ENCODE peak calls at places on chromosomes 16 and 17, in ten cellular contexts. One of them, this sample, is unnamed.

GRCh38 chr17:30236807-30237206 is 1.3 kb upstream of the SLC6A4 start:
- DNase-seq in GM23338: peak; percentile 70
- DNase-seq in mammary epithelial cell: peak; percentile 30
- DNase-seq in cardiac muscle cell: peak; percentile 86
- DNase-seq in heart right ventricle: peak; percentile 38
- DNase-seq in body of pancreas: peak; percentile 63
- DNase-seq in IMR-90: no peak
- DNase-seq in gastrocnemius medialis: no peak
- DNase-seq in prostate gland: peak; percentile 29
- DNase-seq in NT2/D1: no peak
- DNase-seq in this sample: no peak

GRCh38 chr17:12580640-12581039 is 85.0 kb upstream of the MYOCD start:
- DNase-seq in GM23338: no peak
- DNase-seq in mammary epithelial cell: no peak
- DNase-seq in cardiac muscle cell: peak; percentile 57
- DNase-seq in heart right ventricle: no peak
- DNase-seq in body of pancreas: no peak
- DNase-seq in IMR-90: peak; percentile 22
- DNase-seq in gastrocnemius medialis: no peak
- DNase-seq in prostate gland: no peak
- DNase-seq in NT2/D1: no peak
- DNase-seq in this sample: no peak

GRCh38 chr16:31105677-31106213 is 2.4 kb upstream of the BCKDK start:
- DNase-seq in GM23338: peak; percentile 85
- DNase-seq in mammary epithelial cell: peak; percentile 20
- DNase-seq in cardiac muscle cell: peak; percentile 81
- DNase-seq in heart right ventricle: peak; percentile 88
- DNase-seq in body of pancreas: peak; percentile 94
- DNase-seq in IMR-90: no peak
- DNase-seq in gastrocnemius medialis: peak; percentile 88
- DNase-seq in prostate gland: peak; percentile 56
- DNase-seq in NT2/D1: peak; percentile 60
- DNase-seq in this sample: no peak

GRCh38 chr17:45954914-45955313 is 44.1 kb upstream of the STH start:
- DNase-seq in GM23338: no peak
- DNase-seq in mammary epithelial cell: no peak
- DNase-seq in cardiac muscle cell: no peak
- DNase-seq in heart right ventricle: no peak
- DNase-seq in body of pancreas: no peak
- DNase-seq in IMR-90: no peak
- DNase-seq in gastrocnemius medialis: no peak
- DNase-seq in prostate gland: no peak
- DNase-seq in NT2/D1: no peak
- DNase-seq in this sample: no peak

GRCh38 chr16:2710711-2711231 is 9.3 kb downstream of the PRSS27 start:
- DNase-seq in GM23338: no peak
- DNase-seq in mammary epithelial cell: no peak
- DNase-seq in cardiac muscle cell: no peak
- DNase-seq in heart right ventricle: no peak
- DNase-seq in body of pancreas: no peak
- DNase-seq in IMR-90: no peak
- DNase-seq in gastrocnemius medialis: no peak
- DNase-seq in prostate gland: no peak
- DNase-seq in NT2/D1: no peak
- DNase-seq in this sample: no peak

GRCh38 chr17:15083225-15083624 is 181.9 kb downstream of the PMP22 start:
- DNase-seq in GM23338: no peak
- DNase-seq in mammary epithelial cell: no peak
- DNase-seq in cardiac muscle cell: no peak
- DNase-seq in heart right ventricle: no peak
- DNase-seq in body of pancreas: no peak
- DNase-seq in IMR-90: no peak
- DNase-seq in gastrocnemius medialis: no peak
- DNase-seq in prostate gland: no peak
- DNase-seq in NT2/D1: no peak
- DNase-seq in this sample: no peak

GRCh38 chr17:67435122-67435521 is 58.0 kb downstream of the PITPNC1 start:
- DNase-seq in GM23338: no peak
- DNase-seq in mammary epithelial cell: no peak
- DNase-seq in cardiac muscle cell: no peak
- DNase-seq in heart right ventricle: no peak
- DNase-seq in body of pancreas: peak; percentile 48
- DNase-seq in IMR-90: no peak
- DNase-seq in gastrocnemius medialis: no peak
- DNase-seq in prostate gland: no peak
- DNase-seq in NT2/D1: no peak
- DNase-seq in this sample: no peak

GRCh38 chr17:74305865-74306654 is 20.0 kb upstream of the KIF19 start:
- DNase-seq in GM23338: peak; percentile 60
- DNase-seq in mammary epithelial cell: no peak
- DNase-seq in cardiac muscle cell: no peak
- DNase-seq in heart right ventricle: no peak
- DNase-seq in body of pancreas: no peak
- DNase-seq in IMR-90: no peak
- DNase-seq in gastrocnemius medialis: no peak
- DNase-seq in prostate gland: no peak
- DNase-seq in NT2/D1: no peak
- DNase-seq in this sample: no peak

GRCh38 chr17:16286947-16287562 is 66.2 kb downstream of the CENPV start:
- DNase-seq in GM23338: peak; percentile 34
- DNase-seq in mammary epithelial cell: no peak
- DNase-seq in cardiac muscle cell: no peak
- DNase-seq in heart right ventricle: peak; percentile 10
- DNase-seq in body of pancreas: no peak
- DNase-seq in IMR-90: no peak
- DNase-seq in gastrocnemius medialis: no peak
- DNase-seq in prostate gland: no peak
- DNase-seq in NT2/D1: no peak
- DNase-seq in this sample: peak; percentile 12

GRCh38 chr17:2083613-2084128 is 28.8 kb downstream of the HIC1 start:
- DNase-seq in GM23338: no peak
- DNase-seq in mammary epithelial cell: no peak
- DNase-seq in cardiac muscle cell: peak; percentile 87
- DNase-seq in heart right ventricle: no peak
- DNase-seq in body of pancreas: peak; percentile 78
- DNase-seq in IMR-90: no peak
- DNase-seq in gastrocnemius medialis: no peak
- DNase-seq in prostate gland: no peak
- DNase-seq in NT2/D1: no peak
- DNase-seq in this sample: no peak

GRCh38 chr17:66647391-66647983 is 187.4 kb upstream of the CACNG5 start:
- DNase-seq in GM23338: no peak
- DNase-seq in mammary epithelial cell: no peak
- DNase-seq in cardiac muscle cell: no peak
- DNase-seq in heart right ventricle: no peak
- DNase-seq in body of pancreas: peak; percentile 5
- DNase-seq in IMR-90: no peak
- DNase-seq in gastrocnemius medialis: no peak
- DNase-seq in prostate gland: no peak
- DNase-seq in NT2/D1: no peak
- DNase-seq in this sample: no peak

GRCh38 chr16:2912330-2913199 is 834 bp downstream of the FLYWCH1 start:
- DNase-seq in GM23338: peak; percentile 56
- DNase-seq in mammary epithelial cell: peak; percentile 44
- DNase-seq in cardiac muscle cell: peak; percentile 44
- DNase-seq in heart right ventricle: peak; percentile 27
- DNase-seq in body of pancreas: peak; percentile 33
- DNase-seq in IMR-90: peak; percentile 73
- DNase-seq in gastrocnemius medialis: peak; percentile 23
- DNase-seq in prostate gland: no peak
- DNase-seq in NT2/D1: no peak
- DNase-seq in this sample: no peak

GRCh38 chr17:19508327-19508867 is 25.3 kb upstream of the SLC47A1 start:
- DNase-seq in GM23338: peak; percentile 32
- DNase-seq in mammary epithelial cell: no peak
- DNase-seq in cardiac muscle cell: no peak
- DNase-seq in heart right ventricle: peak; percentile 20
- DNase-seq in body of pancreas: peak; percentile 17
- DNase-seq in IMR-90: no peak
- DNase-seq in gastrocnemius medialis: no peak
- DNase-seq in prostate gland: peak; percentile 13
- DNase-seq in NT2/D1: no peak
- DNase-seq in this sample: no peak

GRCh38 chr16:9447699-9448098 is 356.3 kb downstream of the HAPSTR1 start:
- DNase-seq in GM23338: no peak
- DNase-seq in mammary epithelial cell: no peak
- DNase-seq in cardiac muscle cell: no peak
- DNase-seq in heart right ventricle: no peak
- DNase-seq in body of pancreas: no peak
- DNase-seq in IMR-90: no peak
- DNase-seq in gastrocnemius medialis: no peak
- DNase-seq in prostate gland: no peak
- DNase-seq in NT2/D1: no peak
- DNase-seq in this sample: no peak

GRCh38 chr16:10368984-10369551 is 16.8 kb upstream of the ATF7IP2 start:
- DNase-seq in GM23338: peak; percentile 27
- DNase-seq in mammary epithelial cell: peak; percentile 63
- DNase-seq in cardiac muscle cell: no peak
- DNase-seq in heart right ventricle: no peak
- DNase-seq in body of pancreas: no peak
- DNase-seq in IMR-90: no peak
- DNase-seq in gastrocnemius medialis: no peak
- DNase-seq in prostate gland: no peak
- DNase-seq in NT2/D1: no peak
- DNase-seq in this sample: no peak

GRCh38 chr16:70430667-70431536 is 8.0 kb downstream of the ST3GAL2 start:
- DNase-seq in GM23338: peak; percentile 78
- DNase-seq in mammary epithelial cell: no peak
- DNase-seq in cardiac muscle cell: no peak
- DNase-seq in heart right ventricle: peak; percentile 34
- DNase-seq in body of pancreas: peak; percentile 38
- DNase-seq in IMR-90: peak; percentile 24
- DNase-seq in gastrocnemius medialis: no peak
- DNase-seq in prostate gland: no peak
- DNase-seq in NT2/D1: no peak
- DNase-seq in this sample: no peak

GRCh38 chr16:1825864-1826690 is 548 bp downstream of the HAGH start:
- DNase-seq in GM23338: peak; percentile 76
- DNase-seq in mammary epithelial cell: peak; percentile 65
- DNase-seq in cardiac muscle cell: peak; percentile 82
- DNase-seq in heart right ventricle: peak; percentile 22
- DNase-seq in body of pancreas: peak; percentile 74
- DNase-seq in IMR-90: peak; percentile 48
- DNase-seq in gastrocnemius medialis: peak; percentile 20
- DNase-seq in prostate gland: no peak
- DNase-seq in NT2/D1: no peak
- DNase-seq in this sample: no peak

DNA sequence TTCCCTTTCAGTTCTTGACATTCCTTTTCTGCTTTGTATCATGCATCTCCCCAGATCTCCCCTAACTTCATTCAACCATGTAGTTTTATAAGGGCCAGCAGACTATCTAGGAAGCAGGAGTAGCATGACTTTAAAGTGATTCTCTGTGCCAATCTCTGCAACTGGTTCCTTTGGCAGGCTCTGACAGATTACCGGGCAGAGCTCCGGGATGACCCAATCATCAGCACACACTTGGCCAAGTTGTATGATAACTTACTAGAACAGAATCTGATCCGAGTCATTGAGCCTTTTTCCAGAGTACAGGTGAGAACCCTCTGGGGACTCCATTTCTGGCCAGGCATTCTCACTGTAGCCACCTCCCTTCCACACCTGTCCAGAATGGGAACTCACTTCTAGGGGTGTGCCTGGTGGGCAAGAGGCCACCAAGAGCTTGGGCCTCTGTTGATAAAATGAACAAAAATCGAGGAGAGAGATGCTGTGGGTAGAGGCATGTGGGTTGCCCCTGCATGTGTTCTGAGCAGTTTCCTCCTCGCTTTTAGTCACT is 7.6 kb upstream of the CDK5R1 start:
- DNase-seq in GM23338: no peak
- DNase-seq in mammary epithelial cell: no peak
- DNase-seq in cardiac muscle cell: no peak
- DNase-seq in heart right ventricle: no peak
- DNase-seq in body of pancreas: no peak
- DNase-seq in IMR-90: no peak
- DNase-seq in gastrocnemius medialis: peak; percentile 55
- DNase-seq in prostate gland: no peak
- DNase-seq in NT2/D1: no peak
- DNase-seq in this sample: no peak
- H3K36me3 ChIP-seq in GM23338: peaks cover 73% of the 10 kb centered on the region
- H3K36me3 ChIP-seq in mammary epithelial cell: peaks cover 39% of the 10 kb centered on the region
- H3K36me3 ChIP-seq in cardiac muscle cell: peaks cover 54% of the 10 kb centered on the region
- H3K36me3 ChIP-seq in heart right ventricle: peaks cover 74% of the 10 kb centered on the region
- H3K36me3 ChIP-seq in body of pancreas: peaks cover 55% of the 10 kb centered on the region
- H3K36me3 ChIP-seq in IMR-90: peaks cover 65% of the 10 kb centered on the region
- H3K36me3 ChIP-seq in gastrocnemius medialis: peaks cover 13% of the 10 kb centered on the region
- H3K36me3 ChIP-seq in prostate gland: peaks cover 8% of the 10 kb centered on the region
- H3K36me3 ChIP-seq in NT2/D1: peaks cover 86% of the 10 kb centered on the region
- H3K36me3 ChIP-seq in this sample: peaks cover 52% of the 10 kb centered on the region

DNA sequence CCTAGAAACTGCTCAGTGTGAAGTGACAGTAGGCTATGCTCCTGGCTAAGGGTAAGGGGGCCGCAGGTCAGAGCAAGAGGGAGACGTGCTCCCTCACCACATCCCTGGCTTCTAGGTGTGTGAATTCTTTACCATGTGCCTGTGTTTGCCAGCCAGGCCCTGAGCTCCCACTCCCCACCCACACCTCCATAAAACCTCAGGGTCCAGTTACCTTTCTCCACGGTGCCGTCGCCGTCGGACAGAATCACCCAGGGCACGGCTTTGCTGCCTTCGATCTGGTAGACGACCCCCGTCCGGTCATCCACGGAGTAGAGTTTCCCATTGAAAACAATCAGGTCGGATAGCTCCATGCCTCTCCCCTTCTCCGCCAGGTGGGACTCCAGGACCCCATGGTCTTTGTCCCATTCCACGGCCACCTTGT is 12.8 kb downstream of the CANT1 start:
- DNase-seq in GM23338: no peak
- DNase-seq in mammary epithelial cell: no peak
- DNase-seq in cardiac muscle cell: no peak
- DNase-seq in heart right ventricle: no peak
- DNase-seq in body of pancreas: no peak
- DNase-seq in IMR-90: no peak
- DNase-seq in gastrocnemius medialis: no peak
- DNase-seq in prostate gland: no peak
- DNase-seq in NT2/D1: no peak
- DNase-seq in this sample: no peak
- H3K36me3 ChIP-seq in GM23338: no peaks in the 10 kb centered on the region
- H3K36me3 ChIP-seq in mammary epithelial cell: peaks cover 12% of the 10 kb centered on the region
- H3K36me3 ChIP-seq in cardiac muscle cell: peaks cover 14% of the 10 kb centered on the region
- H3K36me3 ChIP-seq in heart right ventricle: peaks cover 20% of the 10 kb centered on the region
- H3K36me3 ChIP-seq in body of pancreas: peaks cover 6% of the 10 kb centered on the region
- H3K36me3 ChIP-seq in IMR-90: peaks cover 62% of the 10 kb centered on the region
- H3K36me3 ChIP-seq in gastrocnemius medialis: no peaks in the 10 kb centered on the region
- H3K36me3 ChIP-seq in prostate gland: peaks cover 6% of the 10 kb centered on the region
- H3K36me3 ChIP-seq in NT2/D1: peaks cover 85% of the 10 kb centered on the region
- H3K36me3 ChIP-seq in this sample: peaks cover 12% of the 10 kb centered on the region

GRCh38 chr16:74305286-74305685 is 8.7 kb downstream of the PSMD7 start:
- DNase-seq in GM23338: no peak
- DNase-seq in mammary epithelial cell: no peak
- DNase-seq in cardiac muscle cell: no peak
- DNase-seq in heart right ventricle: no peak
- DNase-seq in body of pancreas: no peak
- DNase-seq in IMR-90: no peak
- DNase-seq in gastrocnemius medialis: no peak
- DNase-seq in prostate gland: no peak
- DNase-seq in NT2/D1: no peak
- DNase-seq in this sample: no peak
- H3K36me3 ChIP-seq in GM23338: peaks cover 59% of the 10 kb centered on the region
- H3K36me3 ChIP-seq in mammary epithelial cell: peaks cover 48% of the 10 kb centered on the region
- H3K36me3 ChIP-seq in cardiac muscle cell: peaks cover 65% of the 10 kb centered on the region
- H3K36me3 ChIP-seq in heart right ventricle: peaks cover 67% of the 10 kb centered on the region
- H3K36me3 ChIP-seq in body of pancreas: peaks cover 46% of the 10 kb centered on the region
- H3K36me3 ChIP-seq in IMR-90: peaks cover 42% of the 10 kb centered on the region
- H3K36me3 ChIP-seq in gastrocnemius medialis: peaks cover 7% of the 10 kb centered on the region
- H3K36me3 ChIP-seq in prostate gland: peaks cover 24% of the 10 kb centered on the region
- H3K36me3 ChIP-seq in NT2/D1: peaks cover 74% of the 10 kb centered on the region
- H3K36me3 ChIP-seq in this sample: peaks cover 43% of the 10 kb centered on the region

GRCh38 chr17:42700890-42701289 is 18.6 kb downstream of the CNTNAP1 start:
- DNase-seq in GM23338: no peak
- DNase-seq in mammary epithelial cell: no peak
- DNase-seq in cardiac muscle cell: no peak
- DNase-seq in heart right ventricle: no peak
- DNase-seq in body of pancreas: no peak
- DNase-seq in IMR-90: no peak
- DNase-seq in gastrocnemius medialis: no peak
- DNase-seq in prostate gland: no peak
- DNase-seq in NT2/D1: no peak
- DNase-seq in this sample: no peak
- H3K36me3 ChIP-seq in GM23338: peaks cover 6% of the 10 kb centered on the region
- H3K36me3 ChIP-seq in mammary epithelial cell: peaks cover 3% of the 10 kb centered on the region
- H3K36me3 ChIP-seq in cardiac muscle cell: peaks cover 37% of the 10 kb centered on the region
- H3K36me3 ChIP-seq in heart right ventricle: peaks cover 67% of the 10 kb centered on the region
- H3K36me3 ChIP-seq in body of pancreas: peaks cover 27% of the 10 kb centered on the region
- H3K36me3 ChIP-seq in IMR-90: peaks cover 53% of the 10 kb centered on the region
- H3K36me3 ChIP-seq in gastrocnemius medialis: peaks cover 11% of the 10 kb centered on the region
- H3K36me3 ChIP-seq in prostate gland: peaks cover 18% of the 10 kb centered on the region
- H3K36me3 ChIP-seq in NT2/D1: peaks cover 66% of the 10 kb centered on the region
- H3K36me3 ChIP-seq in this sample: peaks cover 1% of the 10 kb centered on the region